ENCODE peak calls at places on chromosomes 1 and 21, in five cellular contexts. O, I, M, Q and J are unnamed samples.

GRCh38 chr1:200708769-200709168 is 29.9 kb upstream of the CAMSAP2 start:
- DNase-seq in I (no peak), Q (no peak), M (no peak), O (peak), J (no peak)

GRCh38 chr21:41170442-41170841 is 2.5 kb downstream of the BACE2 start:
- DNase-seq in O (peak), Q (no peak), M (peak), I (peak), J (peak)

GRCh38 chr21:17900281-17900989 is 81.3 kb upstream of the C21orf91 start:
- DNase-seq in O (no peak), I (no peak), Q (no peak), M (no peak), J (no peak)

GRCh38 chr1:151043163-151043562 is 4.4 kb upstream of the C1orf56 start:
- DNase-seq in O (no peak), Q (no peak), I (no peak), M (no peak), J (no peak)

GRCh38 chr1:107691542-107691941 is 273.4 kb downstream of the VAV3 start:
- DNase-seq in O (no peak), Q (no peak), I (no peak), M (no peak), J (no peak)

GRCh38 chr21:19322360-19322759 is 918.8 kb upstream of the TMPRSS15 start:
- DNase-seq in Q (no peak), M (no peak), O (no peak), I (no peak), J (no peak)

GRCh38 chr1:63112155-63112914 is 210.0 kb upstream of the FOXD3 start:
- DNase-seq in M (no peak), I (no peak), Q (peak), O (no peak), J (no peak)

GRCh38 chr1:61836649-61837048 is 94.4 kb downstream of the PATJ start:
- DNase-seq in Q (no peak), M (no peak), O (no peak), I (no peak), J (no peak)

GRCh38 chr1:5408401-5408800 is 583.8 kb downstream of the NPHP4 start:
- DNase-seq in Q (no peak), I (no peak), M (no peak), O (no peak), J (no peak)

GRCh38 chr1:228369608-228370438 is 36.8 kb downstream of the TRIM11 start:
- DNase-seq in O (no peak), Q (no peak), I (no peak), M (no peak), J (peak)

GRCh38 chr1:160030657-160031367 is 978 bp downstream of the PIGM start:
- DNase-seq in Q (no peak), M (peak), I (no peak), O (no peak), J (no peak)

GRCh38 chr1:32701951-32702598 is 495 bp downstream of the SYNC start:
- DNase-seq in O (no peak), Q (no peak), M (no peak), I (no peak), J (no peak)

GRCh38 chr1:164637461-164638375 is 78.7 kb downstream of the PBX1 start:
- DNase-seq in I (no peak), O (no peak), Q (no peak), M (peak), J (no peak)

GRCh38 chr1:87744763-87745162 is 416.1 kb downstream of the LMO4 start:
- DNase-seq in M (no peak), O (no peak), Q (no peak), I (no peak), J (no peak)

GRCh38 chr1:172180886-172181285 is 239.6 kb upstream of the C1orf105 start:
- DNase-seq in O (no peak), Q (no peak), M (no peak), I (no peak), J (no peak)

GRCh38 chr1:205783904-205784303 is 8.6 kb upstream of the RAB29 start:
- DNase-seq in I (no peak), Q (no peak), O (no peak), M (no peak), J (no peak)

GRCh38 chr1:30823627-30823968 is 66.0 kb upstream of the LAPTM5 start:
- DNase-seq in I (no peak), O (no peak), Q (no peak), M (no peak), J (no peak)

GRCh38 chr1:7455796-7456568 is 315.1 kb upstream of the VAMP3 start:
- DNase-seq in I (no peak), O (no peak), M (peak), Q (no peak), J (no peak)

GRCh38 chr1:119371800-119372199 is 3.2 kb downstream of the HAO2 start:
- DNase-seq in I (peak), O (no peak), M (no peak), Q (no peak), J (no peak)

GRCh38 chr1:234643111-234643849 is 33.3 kb upstream of the IRF2BP2 start:
- DNase-seq in I (peak), O (no peak), Q (no peak), M (no peak), J (no peak)

GRCh38 chr1:4001461-4001860 is 101.4 kb upstream of the C1orf174 start:
- DNase-seq in O (no peak), I (no peak), M (no peak), Q (no peak), J (no peak)

GRCh38 chr1:63327417-63328139 is 5.2 kb downstream of the FOXD3 start:
- DNase-seq in M (peak), Q (peak), I (peak), O (peak), J (no peak)

GRCh38 chr1:14606632-14607031 is 8.1 kb downstream of the KAZN start:
- DNase-seq in M (no peak), I (no peak), Q (no peak), O (no peak), J (no peak)

GRCh38 chr1:226646870-226647449 is 92.1 kb downstream of the ITPKB start:
- DNase-seq in Q (no peak), M (no peak), O (no peak), I (no peak), J (no peak)

GRCh38 chr1:58779837-58780585 is 3.8 kb downstream of the JUN start:
- DNase-seq in Q (no peak), O (no peak), I (peak), M (no peak), J (no peak)

GRCh38 chr1:75954594-75954993 is 22.4 kb upstream of the ASB17 start:
- DNase-seq in I (no peak), Q (no peak), O (no peak), M (no peak), J (no peak)

GRCh38 chr1:119079881-119080280 is 60.6 kb downstream of the WARS2 start:
- DNase-seq in O (no peak), I (no peak), Q (no peak), M (no peak), J (no peak)

GRCh38 chr1:209434631-209435217 is 148.8 kb upstream of the CAMK1G start:
- DNase-seq in O (no peak), Q (no peak), I (no peak), M (no peak), J (no peak)

GRCh38 chr1:43269627-43270375 is at the start of gene TMEM125:
- DNase-seq in O (no peak), Q (no peak), M (peak), I (no peak), J (no peak)

GRCh38 chr1:79633456-79633855 is 626.9 kb upstream of the ADGRL4 start:
- DNase-seq in Q (no peak), I (no peak), M (no peak), O (no peak), J (no peak)

DNA sequence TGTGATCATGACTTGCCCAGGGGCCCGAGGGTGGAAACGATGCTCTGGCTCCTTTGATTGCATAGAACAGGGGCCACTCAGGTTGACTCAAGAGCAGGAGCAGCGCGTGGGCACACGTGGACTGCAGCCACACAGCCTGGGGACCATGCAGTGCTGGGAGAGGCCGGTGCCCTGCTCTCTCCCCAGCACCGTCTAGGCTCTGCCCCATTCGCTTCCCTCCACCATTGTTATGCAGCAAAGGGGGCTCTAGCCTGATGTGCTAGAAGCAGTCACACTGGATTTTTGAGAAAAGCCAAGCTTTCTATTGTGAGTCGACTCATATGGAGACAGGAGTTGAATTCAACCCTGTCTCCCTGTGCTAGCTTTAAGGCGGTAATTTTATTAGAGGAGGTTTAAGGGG is 8.7 kb downstream of the PINK1 start:
- DNase-seq in I (no peak), Q (no peak), M (no peak), O (no peak), J (no peak)
- TF ChIP-seq POLR2AphosphoS5 in I (no peak), Q (no peak), M (no peak), O (no peak), J (no peak)

GRCh38 chr1:9426291-9426711 is 113.0 kb upstream of the SLC25A33 start:
- DNase-seq in I (no peak), M (no peak), O (no peak), Q (no peak), J (peak)
- TF ChIP-seq TAF1 in I (no peak), M (no peak), O (no peak), Q (no peak), J (no peak)

DNA sequence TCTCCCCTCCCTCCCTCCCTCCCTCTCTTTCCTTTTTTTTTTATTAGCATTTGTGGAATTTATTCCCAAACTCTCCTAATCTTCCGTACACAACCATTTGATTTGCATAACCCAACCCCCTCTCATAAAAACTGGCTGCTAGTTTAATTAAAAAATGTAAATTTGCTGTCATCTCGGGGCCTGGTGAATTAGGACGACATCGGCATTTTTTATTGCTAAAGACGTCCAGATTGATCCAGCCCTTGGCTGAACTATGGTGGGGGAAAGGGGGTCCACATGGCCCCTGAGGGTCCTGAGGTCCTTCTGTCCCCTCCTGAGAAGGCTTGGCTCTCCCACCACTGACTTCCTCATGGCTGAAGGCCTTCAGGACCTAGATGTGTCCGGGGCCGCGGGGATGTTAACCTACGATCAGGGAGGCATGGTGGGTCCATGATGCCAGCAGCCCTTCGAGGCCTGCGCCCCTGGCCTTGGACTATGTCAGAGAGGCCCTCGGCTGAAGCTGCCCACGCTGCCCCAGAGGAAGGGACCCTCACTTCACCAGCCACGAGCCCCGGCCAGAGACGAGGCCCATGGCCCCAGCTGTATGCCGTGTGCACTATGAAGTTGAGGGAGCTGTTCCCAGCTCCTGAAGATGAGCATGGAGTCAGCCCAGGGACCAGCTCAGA is 105.2 kb downstream of the CASZ1 start:
- DNase-seq in I (no peak), O (no peak), Q (no peak), M (no peak), J (no peak)
- TF ChIP-seq POLR2AphosphoS5 in I (no peak), O (no peak), Q (no peak), M (no peak), J (no peak)

GRCh38 chr1:44653107-44653964 is 20.9 kb downstream of the TMEM53 start:
- DNase-seq in I (no peak), O (no peak), M (no peak), Q (no peak), J (no peak)

GRCh38 chr1:44654621-44655187 is 19.6 kb downstream of the TMEM53 start:
- DNase-seq in O (no peak), Q (no peak), I (no peak), M (no peak), J (no peak)

GRCh38 chr1:44652445-44653106 is 21.7 kb downstream of the TMEM53 start:
- DNase-seq in I (peak), Q (peak), M (peak), O (peak), J (peak)

GRCh38 chr1:44659566-44659965 is 14.7 kb downstream of the TMEM53 start:
- DNase-seq in O (no peak), I (no peak), Q (no peak), M (no peak), J (no peak)

GRCh38 chr1:44655609-44656008 is 18.7 kb downstream of the TMEM53 start:
- DNase-seq in M (peak), I (peak), Q (no peak), O (peak), J (no peak)
- TF ChIP-seq TAF1 in M (no peak), I (no peak), Q (no peak), O (no peak), J (no peak)

GRCh38 chr1:10530756-10531155 is 56.0 kb downstream of the PEX14 start:
- DNase-seq in M (no peak), I (no peak), O (no peak), Q (no peak), J (no peak)
- TF ChIP-seq POLR2AphosphoS5 in M (no peak), I (no peak), O (no peak), Q (no peak), J (no peak)

GRCh38 chr1:19785660-19786059 is 14.1 kb downstream of the TMCO4 start:
- DNase-seq in Q (no peak), I (no peak), O (no peak), M (no peak), J (no peak)
- TF ChIP-seq TAF1 in Q (no peak), I (no peak), O (no peak), M (no peak), J (no peak)

DNA sequence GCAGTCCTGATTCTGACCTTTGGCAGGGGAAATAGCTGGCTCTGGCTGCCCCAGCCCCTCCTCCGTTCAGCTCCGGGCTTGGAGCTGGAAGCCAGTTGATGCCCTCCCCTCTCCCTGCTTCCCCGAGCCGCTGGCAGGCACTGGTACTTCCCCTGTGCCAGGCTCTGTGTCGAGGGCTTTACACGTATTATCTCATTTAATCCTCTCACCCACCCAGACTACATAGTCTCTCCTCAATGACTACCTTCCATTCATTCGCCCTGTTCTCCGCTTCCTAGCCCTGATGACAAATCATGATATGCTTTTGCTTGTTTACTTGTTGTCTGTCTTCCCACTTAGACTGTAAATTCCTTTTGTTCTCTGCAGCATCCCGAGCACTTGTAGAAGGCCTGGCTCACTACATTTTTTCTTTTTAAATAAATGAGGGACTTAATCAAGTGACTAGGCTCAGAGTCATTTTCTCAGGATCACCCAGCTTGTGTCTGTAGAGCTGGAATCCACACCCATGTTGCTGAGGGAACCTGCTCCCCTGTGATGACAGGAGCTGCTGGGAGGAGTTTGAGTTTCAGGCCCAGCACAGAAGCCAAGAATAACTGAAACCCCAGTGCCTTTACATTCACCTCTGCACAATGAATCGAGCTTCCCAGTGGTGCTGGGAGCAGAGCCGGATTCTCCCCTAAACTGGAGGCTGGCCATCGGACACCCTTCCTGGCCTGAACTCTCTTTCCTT is 58.2 kb downstream of the UBIAD1 start:
- DNase-seq in I (no peak), M (no peak), Q (no peak), O (no peak), J (no peak)
- TF ChIP-seq POLR2AphosphoS5 in I (no peak), M (no peak), Q (no peak), O (no peak), J (no peak)

GRCh38 chr1:39898648-39899603 is 2.8 kb downstream of the MYCL start:
- DNase-seq in O (peak), Q (no peak), M (peak), I (peak), J (no peak)

GRCh38 chr1:39898146-39898545 is 3.6 kb downstream of the MYCL start:
- DNase-seq in M (no peak), I (no peak), Q (no peak), O (no peak), J (no peak)

GRCh38 chr1:39901486-39902120 is at the start of gene MYCL:
- DNase-seq in M (peak), O (peak), I (peak), Q (peak), J (peak)

GRCh38 chr1:39900662-39901485 is 843 bp downstream of the MYCL start:
- DNase-seq in O (peak), I (no peak), Q (no peak), M (peak), J (peak)

GRCh38 chr1:39899611-39900538 is 1.8 kb downstream of the MYCL start:
- DNase-seq in Q (no peak), M (no peak), I (no peak), O (no peak), J (no peak)
- TF ChIP-seq TAF1 in Q (no peak), M (no peak), I (no peak), O (no peak), J (no peak)

GRCh38 chr21:36846624-36847023 is 119.8 kb downstream of the HLCS start:
- DNase-seq in O (no peak), I (no peak), M (no peak), Q (no peak), J (no peak)
- TF ChIP-seq POLR2AphosphoS5 in O (no peak), I (no peak), M (no peak), Q (no peak), J (no peak)

GRCh38 chr1:57620589-57620988 is 196.7 kb upstream of the DAB1 start:
- DNase-seq in Q (no peak), O (no peak), M (peak), I (no peak), J (no peak)

GRCh38 chr1:57616906-57617305 is 193.0 kb upstream of the DAB1 start:
- DNase-seq in Q (no peak), I (no peak), O (no peak), M (no peak), J (no peak)

GRCh38 chr1:57612833-57613232 is 189.0 kb upstream of the DAB1 start:
- DNase-seq in I (no peak), Q (no peak), M (no peak), O (no peak), J (no peak)

GRCh38 chr1:57621776-57622175 is 197.9 kb upstream of the DAB1 start:
- DNase-seq in M (no peak), O (no peak), Q (no peak), I (no peak), J (no peak)

DNA sequence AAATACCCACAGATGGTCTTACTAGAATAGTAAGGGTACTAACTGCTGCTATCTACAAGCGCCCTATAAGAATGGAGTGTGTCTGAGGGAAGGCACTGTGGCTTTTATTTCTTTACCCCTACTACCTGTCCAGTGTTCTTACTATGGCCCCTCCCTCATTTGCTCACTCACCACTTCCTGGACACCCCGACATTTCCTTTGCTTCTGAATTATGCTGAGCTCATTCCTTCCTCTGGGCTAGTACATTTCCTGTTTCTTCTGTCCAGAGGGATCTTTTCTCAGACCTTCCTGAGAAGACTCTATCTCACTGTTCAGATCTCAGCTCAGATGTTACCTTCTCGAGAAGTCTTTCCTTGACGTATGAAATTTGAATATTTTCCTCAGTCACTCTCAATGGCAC is 192.1 kb upstream of the DAB1 start:
- DNase-seq in M (no peak), I (no peak), Q (no peak), O (no peak), J (no peak)
- TF ChIP-seq TAF1 in M (no peak), I (no peak), Q (no peak), O (no peak), J (no peak)